ENCODE peak calls at places on chromosome 11, in five cellular contexts. H, X, T, K and R are unnamed samples.

GRCh38 chr11:17905477-17905876 is 107.4 kb downstream of the SERGEF start:
- DNase-seq in X (no peak), H (no peak), T (no peak), K (no peak), R (no peak)

GRCh38 chr11:63737718-63738117 is 30.9 kb downstream of the ZFTA start:
- DNase-seq in T (no peak), X (peak; percentile 17), H (no peak), K (no peak), R (no peak)

GRCh38 chr11:87298155-87298554 is 260.4 kb downstream of the TMEM135 start:
- DNase-seq in T (no peak), K (no peak), H (peak; percentile 56), X (no peak), R (no peak)

GRCh38 chr11:32418836-32419235 is 16.5 kb downstream of the WT1 start:
- DNase-seq in X (no peak), T (no peak), K (no peak), H (no peak), R (no peak)

GRCh38 chr11:61650781-61651571 is 29.2 kb upstream of the DAGLA start:
- DNase-seq in T (no peak), K (peak; percentile 63), H (no peak), X (no peak), R (no peak)

GRCh38 chr11:118156531-118157185 is 4.0 kb upstream of the SCN4B start:
- DNase-seq in K (no peak), T (no peak), X (peak; percentile 49), H (peak; percentile 46), R (no peak)

GRCh38 chr11:46006418-46007070 is 84.1 kb downstream of the LARGE2 start:
- DNase-seq in T (no peak), X (peak; percentile 87), H (peak; percentile 83), K (no peak), R (peak; percentile 81)

GRCh38 chr11:1780700-1781592 is 17.2 kb upstream of the CTSD start:
- DNase-seq in T (no peak), H (no peak), X (no peak), K (no peak), R (no peak)

GRCh38 chr11:9691865-9692264 is 28.0 kb downstream of the SWAP70 start:
- DNase-seq in H (no peak), T (no peak), X (peak; percentile 53), K (no peak), R (peak; percentile 30)

GRCh38 chr11:17019231-17019630 is 5.0 kb upstream of the PLEKHA7 start:
- DNase-seq in X (no peak), T (no peak), H (peak; percentile 67), K (no peak), R (no peak)

GRCh38 chr11:19656140-19656541 is 56.5 kb upstream of the NAV2 start:
- DNase-seq in T (no peak), H (no peak), X (no peak), K (no peak), R (no peak)

GRCh38 chr11:74443071-74443864 is 24.1 kb downstream of the KCNE3 start:
- DNase-seq in K (peak; percentile 55), T (no peak), X (no peak), H (peak; percentile 93), R (no peak)

GRCh38 chr11:11620251-11620965 is 1.4 kb downstream of the GALNT18 start:
- DNase-seq in X (peak; percentile 28), K (peak; percentile 73), H (peak; percentile 70), T (no peak), R (peak; percentile 48)

GRCh38 chr11:114134870-114135269 is 75.4 kb downstream of the ZBTB16 start:
- DNase-seq in H (no peak), K (peak; percentile 18), X (no peak), T (no peak), R (peak; percentile 97)

GRCh38 chr11:104254347-104254746 is 90.4 kb upstream of the PDGFD start:
- DNase-seq in T (no peak), H (peak; percentile 58), X (peak; percentile 83), K (no peak), R (peak; percentile 41)

GRCh38 chr11:94768602-94769511 is 701 bp downstream of the AMOTL1 start:
- DNase-seq in H (peak; percentile 57), K (peak; percentile 15), T (no peak), X (peak; percentile 50), R (peak; percentile 63)

GRCh38 chr11:114348200-114349191 is 51.8 kb downstream of the C11orf71 start:
- DNase-seq in T (no peak), H (peak; percentile 70), K (peak; percentile 49), X (peak; percentile 67), R (peak; percentile 71)

GRCh38 chr11:69750875-69751597 is 24.1 kb downstream of the FGF4 start:
- DNase-seq in H (no peak), T (no peak), K (no peak), X (no peak), R (no peak)

GRCh38 chr11:69697861-69698260 is 6.0 kb downstream of the FGF19 start:
- DNase-seq in X (no peak), H (no peak), T (no peak), K (no peak), R (no peak)

GRCh38 chr11:128814856-128815705 is 52.0 kb downstream of the KCNJ1 start:
- DNase-seq in T (no peak), X (no peak), H (no peak), K (peak; percentile 19), R (peak; percentile 87)

GRCh38 chr11:67032830-67033555 is 10.1 kb downstream of the SYT12 start:
- DNase-seq in H (no peak), K (no peak), T (no peak), X (no peak), R (peak; percentile 96)

GRCh38 chr11:63586451-63587166 is 23.4 kb upstream of the PLAAT2 start:
- DNase-seq in H (no peak), K (no peak), X (no peak), T (no peak), R (no peak)

GRCh38 chr11:27208846-27209245 is 154.2 kb downstream of the CCDC34 start:
- DNase-seq in X (no peak), H (no peak), T (no peak), K (no peak), R (no peak)

GRCh38 chr11:71446942-71447688 is 1.1 kb downstream of the DHCR7 start:
- DNase-seq in T (no peak), K (peak; percentile 28), H (peak; percentile 6), X (peak; percentile 15), R (peak; percentile 90)

GRCh38 chr11:108223449-108224149 is 732 bp downstream of the ATM start:
- DNase-seq in H (no peak), K (no peak), T (no peak), X (peak; percentile 71), R (no peak)

GRCh38 chr11:75398906-75399305 is 412 bp upstream of the RPS3 start:
- DNase-seq in K (no peak), T (no peak), X (no peak), H (no peak), R (no peak)

GRCh38 chr11:747176-748006 is at the start of gene TALDO1:
- DNase-seq in T (peak; percentile 78), H (peak; percentile 92), K (peak; percentile 94), X (peak; percentile 92), R (peak; percentile 89)

GRCh38 chr11:75505966-75506692 is 19.6 kb downstream of the GDPD5 start:
- DNase-seq in H (no peak), X (no peak), T (no peak), K (no peak), R (no peak)